ENCODE peak calls at places on chromosomes 11 and 22, in seven cellular contexts. One of them, this sample, is unnamed.

GRCh38 chr11:128457874-128458273 is 129.5 kb downstream of the ETS1 start:
- DNase-seq in T-helper 9 cell: no peak
- DNase-seq in putamen: no peak
- DNase-seq in stimulated activated CD4-positive, alpha-beta T cell treated with anti-CD3 and anti-CD28 coated beads, TNF-alpha, amount 100 ng/mL, for 24 hours: no peak
- DNase-seq in H9: no peak
- DNase-seq in activated T-cell treated with anti-CD3 and anti-CD28 coated beads for 24 hours: no peak
- DNase-seq in lung: no peak
- DNase-seq in this sample: no peak

GRCh38 chr11:67119577-67120391 is 721 bp downstream of the KDM2A start:
- DNase-seq in activated T-cell treated with anti-CD3 and anti-CD28 coated beads for 24 hours: peak; percentile 7
- DNase-seq in putamen: no peak
- DNase-seq in T-helper 9 cell: peak; percentile 11
- DNase-seq in stimulated activated CD4-positive, alpha-beta T cell treated with anti-CD3 and anti-CD28 coated beads, TNF-alpha, amount 100 ng/mL, for 24 hours: no peak
- DNase-seq in H9: no peak
- DNase-seq in lung: no peak
- DNase-seq in this sample: peak; percentile 17

GRCh38 chr22:32331236-32331917 is 26.3 kb upstream of the RFPL3 start:
- DNase-seq in lung: no peak
- DNase-seq in T-helper 9 cell: no peak
- DNase-seq in stimulated activated CD4-positive, alpha-beta T cell treated with anti-CD3 and anti-CD28 coated beads, TNF-alpha, amount 100 ng/mL, for 24 hours: no peak
- DNase-seq in H9: peak; percentile 14
- DNase-seq in activated T-cell treated with anti-CD3 and anti-CD28 coated beads for 24 hours: no peak
- DNase-seq in putamen: no peak
- DNase-seq in this sample: no peak

GRCh38 chr11:48172818-48173609 is 43.6 kb upstream of the OR4B1 start:
- DNase-seq in stimulated activated CD4-positive, alpha-beta T cell treated with anti-CD3 and anti-CD28 coated beads, TNF-alpha, amount 100 ng/mL, for 24 hours: peak; percentile 27
- DNase-seq in lung: peak; percentile 58
- DNase-seq in activated T-cell treated with anti-CD3 and anti-CD28 coated beads for 24 hours: peak; percentile 46
- DNase-seq in H9: peak; percentile 89
- DNase-seq in T-helper 9 cell: peak; percentile 52
- DNase-seq in putamen: peak; percentile 52
- DNase-seq in this sample: peak; percentile 37

GRCh38 chr22:46539169-46539568 is 1.7 kb upstream of the CELSR1 start:
- DNase-seq in lung: peak; percentile 66
- DNase-seq in H9: no peak
- DNase-seq in putamen: no peak
- DNase-seq in activated T-cell treated with anti-CD3 and anti-CD28 coated beads for 24 hours: no peak
- DNase-seq in stimulated activated CD4-positive, alpha-beta T cell treated with anti-CD3 and anti-CD28 coated beads, TNF-alpha, amount 100 ng/mL, for 24 hours: no peak
- DNase-seq in T-helper 9 cell: no peak
- DNase-seq in this sample: peak; percentile 44

GRCh38 chr22:25824828-25825474 is 83.0 kb downstream of the MYO18B start:
- DNase-seq in H9: no peak
- DNase-seq in activated T-cell treated with anti-CD3 and anti-CD28 coated beads for 24 hours: no peak
- DNase-seq in T-helper 9 cell: no peak
- DNase-seq in lung: no peak
- DNase-seq in putamen: no peak
- DNase-seq in stimulated activated CD4-positive, alpha-beta T cell treated with anti-CD3 and anti-CD28 coated beads, TNF-alpha, amount 100 ng/mL, for 24 hours: no peak
- DNase-seq in this sample: no peak

GRCh38 chr11:61384271-61385242 is 7.8 kb upstream of the TMEM216 start:
- DNase-seq in lung: no peak
- DNase-seq in T-helper 9 cell: no peak
- DNase-seq in stimulated activated CD4-positive, alpha-beta T cell treated with anti-CD3 and anti-CD28 coated beads, TNF-alpha, amount 100 ng/mL, for 24 hours: no peak
- DNase-seq in activated T-cell treated with anti-CD3 and anti-CD28 coated beads for 24 hours: no peak
- DNase-seq in H9: peak; percentile 44
- DNase-seq in putamen: no peak
- DNase-seq in this sample: no peak

GRCh38 chr22:46984751-46985506 is 222.5 kb downstream of the TBC1D22A start:
- DNase-seq in activated T-cell treated with anti-CD3 and anti-CD28 coated beads for 24 hours: no peak
- DNase-seq in putamen: no peak
- DNase-seq in lung: no peak
- DNase-seq in T-helper 9 cell: no peak
- DNase-seq in H9: no peak
- DNase-seq in stimulated activated CD4-positive, alpha-beta T cell treated with anti-CD3 and anti-CD28 coated beads, TNF-alpha, amount 100 ng/mL, for 24 hours: no peak
- DNase-seq in this sample: no peak

GRCh38 chr22:20116376-20116950 is 559 bp downstream of the RANBP1 start:
- DNase-seq in putamen: no peak
- DNase-seq in stimulated activated CD4-positive, alpha-beta T cell treated with anti-CD3 and anti-CD28 coated beads, TNF-alpha, amount 100 ng/mL, for 24 hours: no peak
- DNase-seq in activated T-cell treated with anti-CD3 and anti-CD28 coated beads for 24 hours: no peak
- DNase-seq in H9: no peak
- DNase-seq in T-helper 9 cell: no peak
- DNase-seq in lung: no peak
- DNase-seq in this sample: no peak